ENCODE peak calls at places on chromosomes 5 and 9, in six cellular contexts. B is cardiac fibroblast, L is SJCRH30, C is neural crest cell, N is HTR-8/SVneo, M is occipital lobe. K is an unnamed sample.

GRCh38 chr5:96582343-96582742 is 79.8 kb upstream of the CAST start:
- DNase-seq in B (no peak), L (no peak), C (no peak), N (no peak), M (peak), K (no peak)

GRCh38 chr9:111661150-111661801 is at the start of gene GNG10:
- DNase-seq in B (peak), L (peak), C (peak), N (peak), M (peak), K (peak)

GRCh38 chr5:82480331-82480730 is 202.2 kb upstream of the RPS23 start:
- DNase-seq in B (peak), L (no peak), C (no peak), N (no peak), M (no peak), K (no peak)

GRCh38 chr5:157686841-157687554 is 15.7 kb downstream of the C5orf52 start:
- DNase-seq in B (no peak), L (peak), C (no peak), N (no peak), M (no peak), K (no peak)

GRCh38 chr5:174744896-174745295 is 20.5 kb downstream of the MSX2 start:
- DNase-seq in B (no peak), L (no peak), C (no peak), N (no peak), M (no peak), K (no peak)

GRCh38 chr9:34377402-34377741 is 674 bp upstream of the MYORG start:
- DNase-seq in B (no peak), L (no peak), C (no peak), N (no peak), M (no peak), K (peak)

GRCh38 chr5:133203317-133204305 is 151.8 kb downstream of the HSPA4 start:
- DNase-seq in B (no peak), L (no peak), C (no peak), N (no peak), M (no peak), K (no peak)

GRCh38 chr5:61649231-61649630 is 317.2 kb downstream of the ZSWIM6 start:
- DNase-seq in B (no peak), L (no peak), C (no peak), N (no peak), M (no peak), K (no peak)

GRCh38 chr5:18195910-18196309 is 561.6 kb downstream of the TAF11L14 start:
- DNase-seq in B (no peak), L (no peak), C (no peak), N (no peak), M (no peak), K (no peak)

GRCh38 chr5:62284946-62285891 is 20.8 kb upstream of the KIF2A start:
- DNase-seq in B (no peak), L (no peak), C (no peak), N (no peak), M (no peak), K (no peak)

GRCh38 chr5:74028976-74029375 is 403.0 kb downstream of the ARHGEF28 start:
- DNase-seq in B (no peak), L (peak), C (no peak), N (no peak), M (no peak), K (no peak)

GRCh38 chr9:132260846-132261245 is 93.9 kb downstream of the SETX start:
- DNase-seq in B (no peak), L (no peak), C (no peak), N (no peak), M (no peak), K (no peak)

GRCh38 chr5:147693238-147693637 is 89.3 kb downstream of the JAKMIP2 start:
- DNase-seq in B (no peak), L (no peak), C (no peak), N (no peak), M (no peak), K (no peak)

GRCh38 chr9:105676351-105676923 is 14.2 kb downstream of the TAL2 start:
- DNase-seq in B (no peak), L (no peak), C (no peak), N (no peak), M (no peak), K (no peak)

GRCh38 chr9:93860694-93861658 is 94.2 kb downstream of the BARX1 start:
- DNase-seq in B (peak), L (no peak), C (no peak), N (no peak), M (no peak), K (no peak)

GRCh38 chr5:35656721-35657120 is 39.1 kb downstream of the SPEF2 start:
- DNase-seq in B (no peak), L (no peak), C (no peak), N (no peak), M (no peak), K (peak)

GRCh38 chr9:133525677-133526076 is 918 bp upstream of the MYMK start:
- DNase-seq in B (no peak), L (no peak), C (no peak), N (no peak), M (no peak), K (no peak)

GRCh38 chr9:16090907-16091629 is 538.2 kb downstream of the CCDC171 start:
- DNase-seq in B (no peak), L (no peak), C (no peak), N (no peak), M (no peak), K (peak)

GRCh38 chr9:108606408-108606807 is 249.4 kb downstream of the ACTL7B start:
- DNase-seq in B (peak), L (no peak), C (no peak), N (no peak), M (no peak), K (no peak)

GRCh38 chr5:173950829-173951228 is 38.1 kb upstream of the C5orf47 start:
- DNase-seq in B (no peak), L (no peak), C (no peak), N (no peak), M (no peak), K (peak)

GRCh38 chr9:70986984-70987383 is 134.4 kb downstream of the TRPM3 start:
- DNase-seq in B (no peak), L (no peak), C (no peak), N (no peak), M (no peak), K (no peak)

GRCh38 chr5:34586117-34586885 is 69.8 kb upstream of the RAI14 start:
- DNase-seq in B (peak), L (no peak), C (no peak), N (peak), M (no peak), K (peak)

GRCh38 chr9:121121582-121122087 is 46.9 kb downstream of the CNTRL start:
- DNase-seq in B (peak), L (peak), C (peak), N (peak), M (peak), K (peak)

GRCh38 chr9:36161187-36161586 is 8.0 kb upstream of the CCIN start:
- DNase-seq in B (no peak), L (no peak), C (no peak), N (no peak), M (no peak), K (peak)

GRCh38 chr5:75681125-75681830 is 36.0 kb downstream of the POC5 start:
- DNase-seq in B (peak), L (peak), C (no peak), N (peak), M (no peak), K (peak)

GRCh38 chr5:112995764-112996618 is 19.4 kb downstream of the DCP2 start:
- DNase-seq in B (peak), L (peak), C (peak), N (peak), M (peak), K (peak)